ENCODE peak calls at places on chromosomes 2 and 18, in four cellular contexts. B, Z, L and R are unnamed samples.

GRCh38 chr2:189512879-189513278 is 67.7 kb downstream of the SLC40A1 start:
- DNase-seq in B (no peak), Z (no peak), L (peak; percentile 47), R (no peak)

GRCh38 chr2:174376967-174377366 is 18.6 kb upstream of the SCRN3 start:
- DNase-seq in B (no peak), Z (no peak), L (no peak), R (no peak)

GRCh38 chr2:120401275-120402069 is 55.5 kb downstream of the INHBB start:
- DNase-seq in B (no peak), Z (no peak), L (no peak), R (no peak)

GRCh38 chr2:59066787-59067399 is 825.8 kb upstream of the FANCL start:
- DNase-seq in B (no peak), Z (no peak), L (no peak), R (no peak)

GRCh38 chr18:73564073-73564472 is 583.6 kb downstream of the FBXO15 start:
- DNase-seq in B (no peak), Z (no peak), L (peak; percentile 91), R (peak; percentile 37)

GRCh38 chr18:23689031-23689615 is at the start of gene LAMA3:
- DNase-seq in B (peak; percentile 45), Z (no peak), L (peak; percentile 37), R (no peak)

GRCh38 chr18:46676162-46676830 is 19.3 kb upstream of the LOXHD1 start:
- DNase-seq in B (no peak), Z (no peak), L (no peak), R (peak; percentile 85)

GRCh38 chr2:231110551-231110950 is 14.3 kb downstream of the HTR2B start:
- DNase-seq in B (no peak), Z (no peak), L (peak; percentile 50), R (no peak)

GRCh38 chr2:241720560-241720959 is 13.9 kb upstream of the D2HGDH start:
- DNase-seq in B (no peak), Z (no peak), L (no peak), R (no peak)

GRCh38 chr2:172545408-172546075 is 10.3 kb upstream of the PDK1 start:
- DNase-seq in B (no peak), Z (no peak), L (peak; percentile 13), R (no peak)